ENCODE peak calls at places on chromosomes 1 and 21, in seven cellular contexts. C is GM12892, Q is NB4, E is ovary, D is spleen, M is esophagus squamous epithelium, F is heart left ventricle. B is an unnamed sample.

GRCh38 chr21:34889537-34890257 is 159.4 kb downstream of the RUNX1 start:
- DNase-seq in M (no peak), C (peak; percentile 77), F (peak; percentile 80), D (peak; percentile 97), Q (peak; percentile 92), E (peak; percentile 71), B (peak; percentile 86)

GRCh38 chr1:244662604-244663003 is 9.7 kb downstream of the DESI2 start:
- DNase-seq in M (no peak), Q (no peak), C (no peak), F (no peak), E (no peak), D (no peak), B (no peak)

GRCh38 chr1:34474566-34474965 is 280.3 kb upstream of the GJB5 start:
- DNase-seq in Q (no peak), D (no peak), C (no peak), E (no peak), F (no peak), M (no peak), B (no peak)

GRCh38 chr1:203271962-203272632 is 33.2 kb upstream of the BTG2 start:
- DNase-seq in F (no peak), Q (no peak), M (no peak), C (no peak), E (peak; percentile 75), D (peak; percentile 69), B (no peak)

GRCh38 chr1:231032963-231033362 is 7.1 kb downstream of the FAM89A start:
- DNase-seq in Q (no peak), M (no peak), C (no peak), E (no peak), F (no peak), D (no peak), B (no peak)

GRCh38 chr1:35809156-35810095 is 1.6 kb downstream of the AGO4 start:
- DNase-seq in F (no peak), E (no peak), Q (no peak), M (no peak), C (no peak), D (no peak), B (no peak)

GRCh38 chr1:199272690-199273089 is 633.9 kb downstream of the PTPRC start:
- DNase-seq in C (no peak), F (peak; percentile 27), M (no peak), Q (no peak), E (no peak), D (peak; percentile 67), B (no peak)

GRCh38 chr1:156118175-156118868 is 3.8 kb downstream of the LMNA start:
- DNase-seq in Q (no peak), C (no peak), E (peak; percentile 39), M (no peak), F (peak; percentile 74), D (no peak), B (peak; percentile 90)

GRCh38 chr1:114669562-114670082 is at the start of gene DENND2C:
- DNase-seq in E (no peak), C (no peak), D (no peak), Q (peak; percentile 66), F (no peak), M (no peak), B (no peak)

GRCh38 chr1:91746728-91747338 is 139.1 kb downstream of the TGFBR3 start:
- DNase-seq in C (no peak), E (no peak), Q (no peak), F (no peak), M (no peak), D (no peak), B (peak; percentile 4)

GRCh38 chr1:1168451-1169411 is 4.9 kb upstream of the TTLL10 start:
- DNase-seq in M (no peak), Q (peak; percentile 40), F (no peak), D (peak; percentile 66), E (peak; percentile 10), C (no peak), B (no peak)

GRCh38 chr1:156709743-156710489 is 4.5 kb upstream of the CRABP2 start:
- DNase-seq in C (no peak), Q (no peak), F (peak; percentile 65), M (no peak), E (no peak), D (no peak), B (peak; percentile 87)

GRCh38 chr1:205610036-205610435 is 21.8 kb downstream of the ELK4 start:
- DNase-seq in Q (no peak), E (no peak), F (no peak), C (no peak), D (no peak), M (no peak), B (no peak)

GRCh38 chr1:179169616-179170467 is 59.6 kb downstream of the ABL2 start:
- DNase-seq in D (no peak), E (no peak), Q (peak; percentile 42), F (no peak), C (no peak), M (no peak), B (no peak)

GRCh38 chr1:16099412-16099811 is 26.0 kb upstream of the FAM131C start:
- DNase-seq in F (no peak), D (no peak), M (no peak), C (no peak), E (no peak), Q (no peak), B (no peak)

GRCh38 chr1:106268070-106268469 is 788.4 kb upstream of the PRMT6 start:
- DNase-seq in F (no peak), Q (peak; percentile 25), D (no peak), M (no peak), C (no peak), E (no peak), B (no peak)

GRCh38 chr1:101308935-101309333 is 72.1 kb downstream of the S1PR1 start:
- DNase-seq in Q (no peak), F (no peak), M (no peak), E (no peak), D (no peak), C (no peak), B (no peak)

GRCh38 chr1:36321119-36321951 is 2.1 kb downstream of the EVA1B start:
- DNase-seq in E (peak; percentile 93), C (peak; percentile 49), M (no peak), Q (peak; percentile 84), F (peak; percentile 89), D (peak; percentile 87), B (peak; percentile 93)

GRCh38 chr1:204350857-204351573 is 8.7 kb downstream of the PLEKHA6 start:
- DNase-seq in F (peak; percentile 68), D (peak; percentile 79), M (no peak), E (peak; percentile 93), C (no peak), Q (no peak), B (peak; percentile 88)

GRCh38 chr1:200432586-200432985 is 22.8 kb upstream of the ZNF281 start:
- DNase-seq in Q (no peak), E (no peak), C (no peak), D (no peak), M (no peak), F (no peak), B (no peak)

GRCh38 chr21:43811262-43812105 is 22.1 kb downstream of the RRP1 start:
- DNase-seq in F (no peak), E (no peak), D (no peak), C (no peak), Q (peak; percentile 54), M (no peak), B (no peak)

GRCh38 chr1:207649204-207649753 is 4.3 kb downstream of the CR1L start:
- DNase-seq in C (no peak), Q (no peak), E (no peak), D (no peak), F (no peak), M (no peak), B (no peak)

GRCh38 chr1:110489973-110490542 is 28.9 kb downstream of the KCNA10 start:
- DNase-seq in D (no peak), E (no peak), M (no peak), Q (no peak), C (no peak), F (no peak), B (no peak)

GRCh38 chr1:238487931-238488330 is 597.2 kb upstream of the ZP4 start:
- DNase-seq in E (no peak), D (no peak), Q (no peak), C (no peak), F (no peak), M (no peak), B (no peak)

GRCh38 chr1:88457197-88457596 is 226.9 kb upstream of the PKN2 start:
- DNase-seq in M (no peak), D (no peak), C (no peak), E (no peak), F (no peak), Q (no peak), B (no peak)

GRCh38 chr1:88463401-88463800 is 220.7 kb upstream of the PKN2 start:
- DNase-seq in M (no peak), C (no peak), F (no peak), Q (no peak), E (no peak), D (no peak), B (no peak)

GRCh38 chr1:88466899-88467580 is 217.0 kb upstream of the PKN2 start:
- DNase-seq in E (peak; percentile 14), M (no peak), D (peak; percentile 69), C (no peak), F (no peak), Q (no peak), B (no peak)

DNA sequence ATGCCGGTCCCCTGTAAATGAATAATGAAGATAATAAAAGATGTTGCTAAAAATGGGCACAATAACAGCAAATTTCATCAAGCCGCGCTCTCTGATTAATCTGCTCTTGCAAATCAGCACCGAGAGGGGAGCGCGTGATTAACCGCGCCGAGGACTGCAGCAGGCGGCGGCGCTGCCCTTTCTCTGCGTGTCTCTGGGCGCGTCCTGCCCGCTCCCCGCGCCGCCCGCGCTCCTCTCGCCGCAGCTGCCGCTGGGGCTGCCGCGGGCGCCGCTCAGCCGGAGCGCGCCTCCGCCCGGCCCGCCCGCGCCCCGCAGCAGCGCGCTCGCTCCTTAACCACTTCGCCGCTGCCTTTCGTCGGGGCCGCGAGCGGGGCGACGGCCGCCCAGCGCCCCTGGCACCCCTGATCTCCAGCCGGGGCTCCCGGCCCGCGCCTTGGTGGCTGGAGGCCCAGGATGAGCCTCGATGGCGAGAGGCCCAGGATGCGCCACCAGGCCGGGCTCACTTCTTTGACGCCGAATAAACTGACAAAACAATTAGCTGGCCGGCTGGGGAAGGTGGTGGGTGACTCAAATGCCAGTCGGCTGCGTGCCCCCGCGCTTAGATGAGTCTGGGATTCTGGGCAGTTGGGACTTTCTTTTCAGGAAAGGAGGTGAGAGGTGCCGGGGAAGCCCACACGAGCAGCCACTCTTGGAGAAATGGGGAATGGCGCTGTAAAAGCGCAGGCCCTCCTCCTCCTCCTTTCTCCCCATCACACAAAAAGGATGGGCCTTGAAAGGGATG is 221.4 kb upstream of the PKN2 start:
- DNase-seq in M (no peak), C (no peak), F (peak; percentile 26), E (peak; percentile 55), D (no peak), Q (no peak), B (peak; percentile 66)
- TF ChIP-seq POLR2A in M (no peak), C (no peak), F (no peak), E (no peak), D (no peak), Q (no peak), B (no peak)

GRCh38 chr1:32736812-32737791 is 34.5 kb upstream of the SYNC start:
- DNase-seq in C (no peak), Q (no peak), D (no peak), F (no peak), M (no peak), E (no peak), B (no peak)
- TF ChIP-seq POLR2A in C (no peak), Q (no peak), D (no peak), F (no peak), M (no peak), E (no peak), B (no peak)

GRCh38 chr1:223142795-223143759 is at the start of gene TLR5:
- DNase-seq in Q (peak; percentile 90), E (peak; percentile 92), F (peak; percentile 91), D (peak; percentile 97), M (peak; percentile 47), C (peak; percentile 76), B (peak; percentile 91)
- TF ChIP-seq POLR2A in Q (peak; percentile 57), E (peak; percentile 45), F (no peak), D (no peak), M (peak; percentile 69), C (no peak), B (no peak)

GRCh38 chr1:31497601-31498000 is 78.7 kb upstream of the TINAGL1 start:
- DNase-seq in M (no peak), D (no peak), F (no peak), E (no peak), C (no peak), Q (no peak), B (no peak)
- TF ChIP-seq POLR2A in M (no peak), D (no peak), F (no peak), E (no peak), C (no peak), Q (no peak), B (no peak)